ENCODE peak calls at places on chromosomes 6 and 20, in four cellular contexts. F, V, B and I are unnamed samples.

GRCh38 chr6:136771306-136771705 is 21.0 kb downstream of the MAP3K5 start:
- DNase-seq in F (no peak), V (no peak), B (no peak), I (no peak)

GRCh38 chr20:47198254-47198671 is 158.2 kb downstream of the ZMYND8 start:
- DNase-seq in F (no peak), B (no peak), V (no peak), I (no peak)

GRCh38 chr6:159012201-159012600 is 12.2 kb upstream of the RSPH3 start:
- DNase-seq in V (no peak), B (peak; percentile 45), F (no peak), I (no peak)

GRCh38 chr20:41635158-41635557 is 17.0 kb upstream of the CHD6 start:
- DNase-seq in B (no peak), F (no peak), V (no peak), I (no peak)

GRCh38 chr6:150177260-150178246 is 34.7 kb downstream of the PPP1R14C start:
- DNase-seq in F (no peak), V (peak; percentile 79), B (no peak), I (no peak)

GRCh38 chr6:25893778-25894177 is 19.7 kb upstream of the SLC17A3 start:
- DNase-seq in V (no peak), F (no peak), B (no peak), I (no peak)

GRCh38 chr6:53648571-53648970 is 17.0 kb downstream of the KLHL31 start:
- DNase-seq in V (no peak), B (no peak), F (no peak), I (no peak)

GRCh38 chr20:39381598-39381997 is 419.5 kb downstream of the DHX35 start:
- DNase-seq in B (no peak), F (no peak), V (no peak), I (no peak)

GRCh38 chr6:11427827-11428245 is 109.7 kb upstream of the TMEM170B start:
- DNase-seq in B (peak; percentile 30), V (no peak), F (no peak), I (no peak)

GRCh38 chr20:11035211-11035610 is 361.4 kb upstream of the JAG1 start:
- DNase-seq in F (no peak), V (no peak), B (no peak), I (no peak)

GRCh38 chr6:32483968-32484613 is 44.4 kb downstream of the HLA-DRA start:
- DNase-seq in F (no peak), B (no peak), V (no peak), I (no peak)

GRCh38 chr20:54098044-54098443 is 27.6 kb upstream of the BCAS1 start:
- DNase-seq in B (no peak), F (no peak), V (no peak), I (no peak)

DNA sequence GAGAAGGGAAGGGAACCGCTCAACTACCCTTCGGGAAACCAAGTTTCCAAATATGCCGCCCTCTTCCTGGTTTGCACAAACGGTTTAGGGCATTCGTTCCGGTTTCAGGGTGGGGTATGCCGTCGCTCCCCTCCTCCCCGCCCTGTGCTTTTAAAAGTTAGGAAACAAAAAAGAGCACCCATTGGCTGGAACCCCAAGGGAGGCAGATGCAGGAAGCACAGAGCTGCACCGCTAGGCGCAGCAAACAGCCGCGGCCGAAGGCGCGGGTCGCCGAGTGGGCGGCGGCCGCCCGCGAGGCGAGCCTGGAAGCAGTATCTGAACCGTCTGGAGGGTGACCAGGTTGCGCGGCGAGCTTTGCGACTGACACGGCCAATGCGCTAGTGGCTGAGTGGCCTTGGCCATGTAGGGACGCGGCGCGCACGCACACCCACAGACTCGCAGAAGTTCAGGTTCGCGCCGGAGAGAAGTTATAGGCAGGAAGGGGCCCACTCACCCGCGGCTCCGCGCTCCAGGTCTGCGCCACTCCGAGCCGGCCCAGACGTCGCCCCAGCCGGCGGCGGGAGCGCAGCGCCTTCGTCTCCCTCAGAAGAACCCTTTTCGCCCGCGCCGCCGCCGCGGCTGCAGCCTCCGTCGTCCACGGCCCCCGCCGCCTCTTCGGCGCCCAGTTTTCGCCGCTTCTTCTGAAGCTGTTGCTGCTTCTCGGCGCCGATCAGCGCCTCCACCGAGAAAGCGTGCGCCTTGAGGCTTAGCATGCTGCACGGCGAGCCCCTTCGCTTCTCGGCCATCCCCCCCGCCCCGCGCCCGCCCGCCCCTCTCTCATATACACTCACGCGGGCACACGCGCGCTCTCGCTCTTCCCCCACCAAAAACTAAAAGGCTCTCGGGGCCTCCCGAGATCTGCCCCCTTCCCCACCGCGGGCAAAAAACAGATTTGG is 734 bp downstream of the TBX18 start:
- DNase-seq in F (no peak), V (peak; percentile 69), B (peak; percentile 94), I (peak; percentile 87)
- H3K4me3 ChIP-seq in F (peak overlapping the region; percentile 52), V (peak overlapping the region; percentile 62), B (peak overlapping the region; percentile 68), I (peak overlapping the region; percentile 61)

GRCh38 chr20:29298759-29299613 is 1958.5 kb upstream of the DEFB115 start:
- DNase-seq in F (no peak), B (peak; percentile 44), V (no peak), I (no peak)
- TF ChIP-seq CTCF in F (no peak), B (no peak), V (no peak), I (no peak)

GRCh38 chr20:25750765-25751696 is 54.4 kb upstream of the ZNF337 start:
- DNase-seq in F (peak; percentile 55), V (peak; percentile 58), B (peak; percentile 63), I (no peak)
- H3K4me3 ChIP-seq in F (peak overlapping the region; percentile 39), V (peak overlapping the region; percentile 50), B (peak overlapping the region; percentile 60), I (no peak overlapping the region)

GRCh38 chr20:34861386-34862084 is 11.1 kb downstream of the GGT7 start:
- DNase-seq in B (no peak), F (no peak), V (no peak), I (no peak)
- TF ChIP-seq CTCF in B (no peak), F (no peak), V (no peak), I (no peak)

GRCh38 chr6:3876131-3876530 is 27.0 kb downstream of the FAM50B start:
- DNase-seq in F (no peak), V (peak; percentile 56), B (peak; percentile 93), I (no peak)
- H3K4me3 ChIP-seq in F (no peak overlapping the region), V (no peak overlapping the region), B (peak overlapping the region; percentile 41), I (no peak overlapping the region)

DNA sequence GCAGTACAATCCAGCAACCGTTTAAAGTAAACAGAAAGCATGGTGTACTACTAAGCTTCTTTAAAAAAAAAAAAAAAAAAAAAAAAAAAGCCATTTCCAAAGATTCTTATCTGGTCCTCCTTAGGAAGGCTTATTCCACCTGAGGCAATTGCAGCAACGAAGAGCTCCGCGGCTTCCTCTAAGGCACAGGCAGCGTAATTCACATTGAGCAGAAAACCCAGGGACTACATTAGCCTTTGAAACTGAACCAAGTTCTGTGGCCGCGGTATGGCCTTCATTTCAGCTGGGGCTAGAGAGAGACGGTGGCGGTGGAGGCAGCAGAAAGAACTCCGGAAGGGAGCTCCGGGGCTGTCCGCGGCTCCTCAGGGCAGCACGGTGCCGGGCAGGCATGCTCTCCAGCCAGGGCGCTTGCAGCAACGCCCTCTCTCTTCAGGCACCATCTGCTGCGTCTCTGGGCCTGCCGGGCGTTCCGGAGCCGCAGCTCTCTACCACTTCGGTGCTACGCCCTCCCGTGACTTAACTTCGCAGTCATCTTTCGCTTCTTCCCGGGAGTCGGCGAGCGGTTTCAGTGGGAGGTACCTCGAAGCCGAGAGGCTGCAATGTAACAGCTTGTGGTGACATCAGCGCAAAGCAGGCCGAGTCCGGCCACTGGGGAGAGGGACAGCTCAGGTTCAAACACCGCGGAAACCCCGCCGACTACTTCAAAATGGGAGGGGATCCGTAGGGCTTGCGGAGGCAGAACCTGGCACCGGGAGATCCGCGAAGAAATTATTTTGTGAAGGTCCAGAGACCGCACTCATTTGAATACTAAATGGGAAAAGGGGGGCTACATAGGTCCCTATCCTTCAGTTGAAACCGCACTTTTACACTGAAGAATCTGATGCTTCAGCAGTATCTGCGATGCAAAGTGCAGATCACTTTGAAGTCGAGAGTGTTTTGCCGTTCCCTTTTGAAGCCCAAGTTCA is 100.0 kb downstream of the DST start:
- DNase-seq in V (peak; percentile 95), F (peak; percentile 98), B (peak; percentile 99), I (peak; percentile 92)
- TF ChIP-seq CTCF in V (peak; percentile 27), F (peak; percentile 42), B (peak; percentile 22), I (peak; percentile 36)

DNA sequence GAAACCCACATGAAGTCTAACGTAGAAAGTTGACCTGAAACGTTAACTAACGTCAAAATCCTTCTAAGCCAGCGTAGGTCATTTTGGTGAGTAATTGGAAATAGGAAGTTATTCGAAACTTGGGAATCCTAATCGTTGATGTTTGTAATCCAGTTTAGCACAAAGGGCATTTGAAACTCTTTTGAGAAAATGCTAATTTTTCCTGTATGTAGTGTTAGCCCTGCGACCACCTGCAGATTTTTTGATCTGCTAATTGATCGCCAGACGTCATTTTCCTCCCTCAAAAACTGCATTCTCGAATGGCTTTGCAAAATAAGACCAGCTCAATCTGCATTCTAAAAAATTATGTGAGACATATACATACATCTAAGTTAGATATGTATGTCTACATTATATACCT is 2.7 kb downstream of the SALL4 start:
- DNase-seq in B (no peak), F (no peak), V (no peak), I (no peak)
- H3K4me3 ChIP-seq in B (no peak overlapping the region), F (no peak overlapping the region), V (no peak overlapping the region), I (no peak overlapping the region)

GRCh38 chr20:24964518-24964838 is 15.4 kb downstream of the CST7 start:
- DNase-seq in V (no peak), F (no peak), B (no peak), I (no peak)
- TF ChIP-seq CTCF in V (no peak), F (no peak), B (no peak), I (no peak)

DNA sequence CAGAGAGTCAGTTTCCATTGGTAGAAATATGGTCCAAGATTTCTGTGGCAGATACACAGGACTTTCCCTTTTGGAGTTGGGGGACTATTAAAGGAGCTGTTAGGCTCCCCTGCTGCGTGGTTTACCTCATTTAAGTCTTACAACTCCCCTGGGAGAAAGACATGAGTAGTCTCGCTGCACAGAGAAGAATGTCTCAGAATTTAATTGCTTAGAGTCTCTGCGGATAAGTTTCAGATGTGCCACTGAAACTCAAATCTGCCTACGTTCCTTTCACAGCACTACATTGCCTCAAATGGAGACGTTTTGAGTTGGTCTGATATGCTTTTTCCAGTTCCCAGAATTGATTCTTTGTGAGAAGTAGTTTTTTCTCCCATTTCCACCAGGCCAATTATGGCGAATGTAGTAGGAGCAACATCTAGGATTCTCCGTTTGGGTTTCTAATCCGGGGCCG is 585 bp upstream of the SLC35F1 start:
- DNase-seq in B (no peak), F (no peak), V (no peak), I (no peak)
- H3K4me3 ChIP-seq in B (no peak overlapping the region), F (peak overlapping the region; percentile 52), V (peak overlapping the region; percentile 54), I (no peak overlapping the region)

GRCh38 chr20:57059055-57059617 is 207.3 kb downstream of the BMP7 start:
- DNase-seq in B (no peak), V (no peak), F (no peak), I (no peak)

GRCh38 chr20:57060407-57061057 is 205.9 kb downstream of the BMP7 start:
- DNase-seq in V (no peak), F (no peak), B (no peak), I (no peak)

GRCh38 chr20:57062696-57063270 is 203.7 kb downstream of the BMP7 start:
- DNase-seq in B (no peak), V (no peak), F (no peak), I (no peak)

GRCh38 chr20:57062241-57062640 is 204.2 kb downstream of the BMP7 start:
- DNase-seq in B (no peak), V (no peak), F (no peak), I (no peak)

GRCh38 chr20:57061058-57061900 is 205.2 kb downstream of the BMP7 start:
- DNase-seq in F (peak; percentile 72), B (peak; percentile 54), V (no peak), I (no peak)
- TF ChIP-seq CTCF in F (peak; percentile 44), B (peak; percentile 63), V (no peak), I (peak; percentile 64)